ENCODE peak calls at places on chromosomes 12 and 14, in eight cellular contexts. One of them, this sample, is unnamed.

GRCh38 chr12:13173537-13173936 is 23.0 kb upstream of the EMP1 start:
- DNase-seq in RWPE1: peak
- DNase-seq in left colon: peak
- DNase-seq in NCI-H1436: no peak
- DNase-seq in B cell: peak
- DNase-seq in stimulated activated CD4-positive, alpha-beta T cell treated with anti-CD3 and anti-CD28 coated beads, Interleukin-12 subunit alpha, Interleukin-12 subunit beta, amount 100 ng/mL, for 4 hours: no peak
- DNase-seq in fibroblast of the aortic adventitia: peak
- DNase-seq in AG04450: peak
- DNase-seq in this sample: peak

GRCh38 chr14:51290132-51290531 is 50.1 kb downstream of the TMX1 start:
- DNase-seq in NCI-H1436: no peak
- DNase-seq in fibroblast of the aortic adventitia: no peak
- DNase-seq in AG04450: no peak
- DNase-seq in left colon: no peak
- DNase-seq in B cell: no peak
- DNase-seq in stimulated activated CD4-positive, alpha-beta T cell treated with anti-CD3 and anti-CD28 coated beads, Interleukin-12 subunit alpha, Interleukin-12 subunit beta, amount 100 ng/mL, for 4 hours: no peak
- DNase-seq in RWPE1: no peak
- DNase-seq in this sample: no peak

GRCh38 chr14:68789798-68790655 is 2.8 kb downstream of the ZFP36L1 start:
- DNase-seq in AG04450: no peak
- DNase-seq in left colon: no peak
- DNase-seq in stimulated activated CD4-positive, alpha-beta T cell treated with anti-CD3 and anti-CD28 coated beads, Interleukin-12 subunit alpha, Interleukin-12 subunit beta, amount 100 ng/mL, for 4 hours: no peak
- DNase-seq in RWPE1: no peak
- DNase-seq in B cell: no peak
- DNase-seq in fibroblast of the aortic adventitia: peak
- DNase-seq in NCI-H1436: no peak
- DNase-seq in this sample: no peak

GRCh38 chr12:109900752-109901580 is 892 bp downstream of the TCHP start:
- DNase-seq in stimulated activated CD4-positive, alpha-beta T cell treated with anti-CD3 and anti-CD28 coated beads, Interleukin-12 subunit alpha, Interleukin-12 subunit beta, amount 100 ng/mL, for 4 hours: no peak
- DNase-seq in B cell: no peak
- DNase-seq in AG04450: no peak
- DNase-seq in NCI-H1436: no peak
- DNase-seq in left colon: no peak
- DNase-seq in RWPE1: peak
- DNase-seq in fibroblast of the aortic adventitia: peak
- DNase-seq in this sample: no peak

GRCh38 chr12:109736552-109737108 is 23.0 kb downstream of the FAM222A start:
- DNase-seq in left colon: peak
- DNase-seq in AG04450: no peak
- DNase-seq in fibroblast of the aortic adventitia: peak
- DNase-seq in stimulated activated CD4-positive, alpha-beta T cell treated with anti-CD3 and anti-CD28 coated beads, Interleukin-12 subunit alpha, Interleukin-12 subunit beta, amount 100 ng/mL, for 4 hours: no peak
- DNase-seq in NCI-H1436: no peak
- DNase-seq in B cell: no peak
- DNase-seq in RWPE1: peak
- DNase-seq in this sample: no peak

GRCh38 chr12:6695313-6696045 is 5.1 kb downstream of the PIANP start:
- DNase-seq in stimulated activated CD4-positive, alpha-beta T cell treated with anti-CD3 and anti-CD28 coated beads, Interleukin-12 subunit alpha, Interleukin-12 subunit beta, amount 100 ng/mL, for 4 hours: no peak
- DNase-seq in AG04450: no peak
- DNase-seq in fibroblast of the aortic adventitia: no peak
- DNase-seq in NCI-H1436: no peak
- DNase-seq in left colon: no peak
- DNase-seq in B cell: no peak
- DNase-seq in RWPE1: no peak
- DNase-seq in this sample: no peak

GRCh38 chr12:116601524-116601923 is 42.3 kb downstream of the MAP1LC3B2 start:
- DNase-seq in fibroblast of the aortic adventitia: peak
- DNase-seq in left colon: no peak
- DNase-seq in AG04450: no peak
- DNase-seq in RWPE1: peak
- DNase-seq in NCI-H1436: no peak
- DNase-seq in stimulated activated CD4-positive, alpha-beta T cell treated with anti-CD3 and anti-CD28 coated beads, Interleukin-12 subunit alpha, Interleukin-12 subunit beta, amount 100 ng/mL, for 4 hours: no peak
- DNase-seq in B cell: no peak
- DNase-seq in this sample: no peak

GRCh38 chr14:47674148-47674545 is 1.3 kb downstream of the MDGA2 start:
- DNase-seq in fibroblast of the aortic adventitia: no peak
- DNase-seq in B cell: no peak
- DNase-seq in stimulated activated CD4-positive, alpha-beta T cell treated with anti-CD3 and anti-CD28 coated beads, Interleukin-12 subunit alpha, Interleukin-12 subunit beta, amount 100 ng/mL, for 4 hours: no peak
- DNase-seq in RWPE1: no peak
- DNase-seq in NCI-H1436: no peak
- DNase-seq in left colon: no peak
- DNase-seq in AG04450: no peak
- DNase-seq in this sample: no peak

GRCh38 chr12:96473394-96474093 is 15.8 kb upstream of the CFAP54 start:
- DNase-seq in B cell: no peak
- DNase-seq in fibroblast of the aortic adventitia: no peak
- DNase-seq in left colon: no peak
- DNase-seq in stimulated activated CD4-positive, alpha-beta T cell treated with anti-CD3 and anti-CD28 coated beads, Interleukin-12 subunit alpha, Interleukin-12 subunit beta, amount 100 ng/mL, for 4 hours: no peak
- DNase-seq in AG04450: no peak
- DNase-seq in NCI-H1436: no peak
- DNase-seq in RWPE1: no peak
- DNase-seq in this sample: no peak

GRCh38 chr12:12716151-12716844 is 870 bp upstream of the CDKN1B start:
- DNase-seq in AG04450: no peak
- DNase-seq in RWPE1: no peak
- DNase-seq in B cell: no peak
- DNase-seq in left colon: no peak
- DNase-seq in NCI-H1436: no peak
- DNase-seq in fibroblast of the aortic adventitia: peak
- DNase-seq in stimulated activated CD4-positive, alpha-beta T cell treated with anti-CD3 and anti-CD28 coated beads, Interleukin-12 subunit alpha, Interleukin-12 subunit beta, amount 100 ng/mL, for 4 hours: peak
- DNase-seq in this sample: no peak